ENCODE peak calls at places on chromosomes 5 and 9, in nine cellular contexts. Z is activated CD8-positive, alpha-beta memory T cell treated with anti-CD3 and anti-CD28 coated beads for 1 hour; X is activated CD8-positive, alpha-beta T cell treated with anti-CD3 and anti-CD28 coated beads, Interleukin-2, amount 10 ng/mL, durations not matched to agents 7 days and 5 days; R is activated CD4-positive, alpha-beta T cell treated with anti-CD3 and anti-CD28 coated beads, Interleukin-2, amount 50 U/mL, for 48 hours; V is caudate nucleus; E is islet precursor cell; C is stimulated activated CD4-positive, alpha-beta T cell treated with anti-CD3 and anti-CD28 coated beads, Interleukin-4, amount 100 ng/mL, for 24 hours; H is dorsolateral prefrontal cortex; K is epithelial cell of esophagus. L is an unnamed sample.

GRCh38 chr9:128122809-128123175 is 4.7 kb downstream of the PTGES2 start:
- DNase-seq in V (no peak), R (no peak), C (no peak), K (no peak), E (peak; percentile 40), X (no peak), H (no peak), Z (no peak), L (no peak)

GRCh38 chr9:114099523-114100270 is 605 bp upstream of the KIF12 start:
- DNase-seq in V (no peak), C (no peak), K (no peak), H (no peak), E (no peak), R (no peak), X (no peak), Z (no peak), L (no peak)

GRCh38 chr9:132994410-132995120 is 16.1 kb downstream of the GFI1B start:
- DNase-seq in X (peak; percentile 45), H (no peak), C (no peak), R (no peak), V (no peak), K (peak; percentile 93), Z (no peak), E (peak; percentile 78), L (no peak)

GRCh38 chr5:87541033-87541432 is 128.3 kb upstream of the CCNH start:
- DNase-seq in K (peak; percentile 69), H (peak; percentile 75), Z (no peak), C (no peak), X (no peak), V (peak; percentile 28), E (peak; percentile 57), R (no peak), L (no peak)

GRCh38 chr5:81313686-81314085 is 12.3 kb downstream of the ZCCHC9 start:
- DNase-seq in X (no peak), V (no peak), R (no peak), K (peak; percentile 14), Z (no peak), C (no peak), H (no peak), E (no peak), L (no peak)

GRCh38 chr5:158462349-158463114 is 603.6 kb upstream of the CLINT1 start:
- DNase-seq in E (no peak), C (no peak), H (no peak), X (no peak), V (no peak), R (no peak), K (no peak), Z (no peak), L (no peak)

GRCh38 chr5:117731445-117731844 is 1156.8 kb upstream of the SEMA6A start:
- DNase-seq in Z (no peak), K (no peak), R (no peak), V (no peak), E (no peak), C (no peak), H (no peak), X (no peak), L (no peak)

GRCh38 chr5:118478852-118479251 is 509.5 kb downstream of the DTWD2 start:
- DNase-seq in R (no peak), H (no peak), X (no peak), Z (no peak), C (no peak), V (no peak), E (no peak), K (no peak), L (no peak)

GRCh38 chr9:90940280-90940679 is 138.7 kb downstream of the SYK start:
- DNase-seq in E (no peak), R (no peak), Z (no peak), H (no peak), K (no peak), X (no peak), V (no peak), C (no peak), L (no peak)

GRCh38 chr9:7169717-7170348 is 412.1 kb downstream of the KDM4C start:
- DNase-seq in Z (no peak), C (no peak), V (no peak), E (no peak), X (no peak), R (no peak), H (no peak), K (no peak), L (no peak)

GRCh38 chr9:7659766-7660165 is 139.8 kb downstream of the DMAC1 start:
- DNase-seq in V (no peak), E (no peak), X (no peak), R (no peak), C (no peak), H (no peak), K (no peak), Z (no peak), L (no peak)

GRCh38 chr9:31394040-31394473 is 990.4 kb upstream of the ACO1 start:
- DNase-seq in V (no peak), H (no peak), Z (no peak), R (no peak), C (no peak), K (peak; percentile 77), X (no peak), E (no peak), L (no peak)

GRCh38 chr5:130652178-130652577 is 512.9 kb downstream of the HINT1 start:
- DNase-seq in C (no peak), Z (no peak), H (no peak), V (no peak), E (no peak), R (no peak), K (peak; percentile 98), X (no peak), L (no peak)

GRCh38 chr5:39519566-39520231 is 94.9 kb upstream of the DAB2 start:
- DNase-seq in C (no peak), X (no peak), V (no peak), K (no peak), E (no peak), Z (no peak), H (no peak), R (no peak), L (no peak)

GRCh38 chr5:73674669-73675004 is 48.6 kb downstream of the ARHGEF28 start:
- DNase-seq in R (no peak), H (no peak), V (no peak), X (no peak), C (no peak), E (no peak), K (no peak), Z (no peak), L (no peak)

GRCh38 chr5:37056762-37057161 is 180.2 kb downstream of the NIPBL start:
- DNase-seq in H (no peak), C (no peak), V (no peak), X (no peak), R (no peak), K (no peak), E (no peak), Z (no peak), L (no peak)

GRCh38 chr5:35771321-35771720 is 85.4 kb upstream of the IL7R start:
- DNase-seq in X (no peak), R (no peak), K (peak; percentile 94), H (no peak), E (no peak), V (no peak), C (no peak), Z (no peak), L (no peak)

GRCh38 chr5:151694035-151694485 is 7.3 kb upstream of the SPARC start:
- DNase-seq in C (no peak), K (no peak), X (no peak), H (peak; percentile 77), R (no peak), V (peak; percentile 74), E (peak; percentile 89), Z (no peak), L (no peak)

GRCh38 chr5:96128204-96128864 is 166.7 kb upstream of the ELL2 start:
- DNase-seq in X (no peak), E (no peak), K (no peak), Z (no peak), R (no peak), V (no peak), H (no peak), C (no peak), L (no peak)

GRCh38 chr9:136326061-136326776 is 1.1 kb upstream of the GPSM1 start:
- DNase-seq in V (no peak), R (no peak), Z (no peak), E (peak; percentile 84), H (no peak), X (no peak), K (no peak), C (no peak), L (no peak)

GRCh38 chr5:93576994-93577575 is 3.9 kb downstream of the NR2F1-AS1 start:
- DNase-seq in X (no peak), H (no peak), K (no peak), E (no peak), Z (no peak), C (no peak), R (no peak), V (no peak), L (no peak)

GRCh38 chr5:4130819-4131218 is 535.2 kb downstream of the IRX1 start:
- DNase-seq in R (no peak), X (no peak), E (peak; percentile 72), H (no peak), C (no peak), V (no peak), K (no peak), Z (no peak), L (no peak)

GRCh38 chr9:124975131-124975530 is 34.2 kb upstream of the GOLGA1 start:
- DNase-seq in E (no peak), Z (no peak), R (no peak), K (no peak), C (no peak), V (no peak), X (no peak), H (no peak), L (no peak)

GRCh38 chr5:35046754-35047153 is 995 bp downstream of the AGXT2 start:
- DNase-seq in H (no peak), K (peak; percentile 1), C (no peak), X (no peak), V (no peak), E (no peak), R (no peak), Z (no peak), L (no peak)

GRCh38 chr5:17360879-17361278 is 137.2 kb upstream of the TAF11L2 start:
- DNase-seq in H (no peak), C (no peak), Z (no peak), E (no peak), V (no peak), X (no peak), K (no peak), R (no peak), L (no peak)